ENCODE peak calls at places on chromosomes 4 and X, in four cellular contexts. C is astrocyte of the spinal cord, B is frontal cortex, A is SK-N-SH. P is an unnamed sample.

GRCh38 chr4:95601342-95601741 is 52.6 kb upstream of the UNC5C start:
- DNase-seq in C (no peak), B (no peak), A (no peak), P (no peak)

GRCh38 chr4:7620814-7621176 is 186.1 kb upstream of the PSAPL1 start:
- DNase-seq in C (no peak), B (no peak), A (no peak), P (no peak)

GRCh38 chrX:24148535-24149345 is 789 bp upstream of the ZFX start:
- DNase-seq in C (peak; percentile 48), B (peak; percentile 17), A (peak; percentile 66), P (no peak)

GRCh38 chr4:16067515-16067914 is 16.3 kb downstream of the PROM1 start:
- DNase-seq in C (no peak), B (no peak), A (no peak), P (no peak)

GRCh38 chr4:106264331-106264728 is 51.7 kb downstream of the TBCK start:
- DNase-seq in C (no peak), B (no peak), A (no peak), P (no peak)

GRCh38 chr4:155978810-155979209 is 25.1 kb upstream of the CTSO start:
- DNase-seq in C (no peak), B (no peak), A (no peak), P (no peak)

GRCh38 chr4:7933631-7934510 is 5.8 kb downstream of the AFAP1 start:
- DNase-seq in C (no peak), B (no peak), A (peak; percentile 51), P (no peak)

GRCh38 chrX:43974076-43974475 is 886 bp upstream of the NDP start:
- DNase-seq in C (no peak), B (no peak), A (no peak), P (no peak)

GRCh38 chr4:14379148-14379547 is 623.1 kb upstream of the CPEB2 start:
- DNase-seq in C (no peak), B (no peak), A (no peak), P (no peak)

GRCh38 chr4:77795339-77795738 is 23.8 kb downstream of the CNOT6L start:
- DNase-seq in C (no peak), B (no peak), A (no peak), P (no peak)

GRCh38 chrX:18377802-18378201 is 23.3 kb upstream of the SCML2 start:
- DNase-seq in C (no peak), B (no peak), A (peak; percentile 46), P (no peak)

GRCh38 chr4:40292313-40292759 is 42.8 kb upstream of the CHRNA9 start:
- DNase-seq in C (no peak), B (no peak), A (no peak), P (no peak)

GRCh38 chr4:145933134-145933533 is 5.5 kb downstream of the ZNF827 start:
- DNase-seq in C (no peak), B (no peak), A (no peak), P (no peak)